ENCODE peak calls at places on chromosomes 13 and 19, in six cellular contexts. One of them, this sample, is unnamed.
A peak's percentile ranks its signal among the peaks of the same experiment; 100 is the strongest.

GRCh38 chr13:39148513-39148961 is 110.3 kb downstream of the NHLRC3 start:
- DNase-seq in fibroblast of lung: peak; percentile 68
- DNase-seq in activated B cell treated with CpG ODN at 0.5 μM for 24 hours: no peak
- DNase-seq in psoas muscle: no peak
- DNase-seq in fibroblast of mammary gland: peak; percentile 91
- DNase-seq in HFFc6: no peak
- DNase-seq in this sample: peak; percentile 44

GRCh38 chr13:110683203-110683883 is 22.6 kb downstream of the CARS2 start:
- DNase-seq in psoas muscle: no peak
- DNase-seq in activated B cell treated with CpG ODN at 0.5 μM for 24 hours: no peak
- DNase-seq in HFFc6: peak; percentile 23
- DNase-seq in fibroblast of lung: peak; percentile 19
- DNase-seq in fibroblast of mammary gland: peak; percentile 36
- DNase-seq in this sample: no peak

GRCh38 chr13:30038884-30039283 is 188.5 kb upstream of the UBL3 start:
- DNase-seq in fibroblast of mammary gland: peak; percentile 86
- DNase-seq in HFFc6: peak; percentile 72
- DNase-seq in psoas muscle: no peak
- DNase-seq in activated B cell treated with CpG ODN at 0.5 μM for 24 hours: no peak
- DNase-seq in fibroblast of lung: no peak
- DNase-seq in this sample: peak; percentile 87

GRCh38 chr19:8663920-8664670 is 33.7 kb downstream of the NFILZ start:
- DNase-seq in psoas muscle: no peak
- DNase-seq in fibroblast of mammary gland: no peak
- DNase-seq in activated B cell treated with CpG ODN at 0.5 μM for 24 hours: no peak
- DNase-seq in HFFc6: no peak
- DNase-seq in fibroblast of lung: no peak
- DNase-seq in this sample: no peak

GRCh38 chr19:16849168-16849567 is 20.0 kb downstream of the SIN3B start:
- DNase-seq in fibroblast of lung: peak; percentile 80
- DNase-seq in psoas muscle: no peak
- DNase-seq in fibroblast of mammary gland: peak; percentile 79
- DNase-seq in activated B cell treated with CpG ODN at 0.5 μM for 24 hours: no peak
- DNase-seq in HFFc6: peak; percentile 58
- DNase-seq in this sample: no peak

GRCh38 chr13:66461021-66461420 is 769.1 kb downstream of the PCDH9 start:
- DNase-seq in fibroblast of mammary gland: peak; percentile 25
- DNase-seq in fibroblast of lung: peak; percentile 45
- DNase-seq in activated B cell treated with CpG ODN at 0.5 μM for 24 hours: no peak
- DNase-seq in psoas muscle: no peak
- DNase-seq in HFFc6: no peak
- DNase-seq in this sample: no peak

GRCh38 chr13:25602206-25602605 is 230.4 kb downstream of the ATP8A2 start:
- DNase-seq in psoas muscle: no peak
- DNase-seq in fibroblast of lung: no peak
- DNase-seq in activated B cell treated with CpG ODN at 0.5 μM for 24 hours: no peak
- DNase-seq in fibroblast of mammary gland: no peak
- DNase-seq in HFFc6: no peak
- DNase-seq in this sample: no peak

GRCh38 chr19:1446713-1447564 is 3.0 kb upstream of the APC2 start:
- DNase-seq in fibroblast of lung: no peak
- DNase-seq in fibroblast of mammary gland: no peak
- DNase-seq in HFFc6: no peak
- DNase-seq in psoas muscle: no peak
- DNase-seq in activated B cell treated with CpG ODN at 0.5 μM for 24 hours: peak; percentile 14
- DNase-seq in this sample: no peak

GRCh38 chr19:47699360-47699917 is 13.8 kb upstream of the EHD2 start:
- DNase-seq in HFFc6: no peak
- DNase-seq in psoas muscle: no peak
- DNase-seq in activated B cell treated with CpG ODN at 0.5 μM for 24 hours: peak; percentile 41
- DNase-seq in fibroblast of mammary gland: peak; percentile 45
- DNase-seq in fibroblast of lung: no peak
- DNase-seq in this sample: no peak

GRCh38 chr13:31167490-31167889 is 5.8 kb upstream of the HSPH1 start:
- DNase-seq in activated B cell treated with CpG ODN at 0.5 μM for 24 hours: no peak
- DNase-seq in fibroblast of mammary gland: peak; percentile 26
- DNase-seq in HFFc6: no peak
- DNase-seq in fibroblast of lung: no peak
- DNase-seq in psoas muscle: no peak
- DNase-seq in this sample: no peak

GRCh38 chr13:24323739-24324075 is 14.3 kb downstream of the C1QTNF9 start:
- DNase-seq in fibroblast of mammary gland: no peak
- DNase-seq in activated B cell treated with CpG ODN at 0.5 μM for 24 hours: no peak
- DNase-seq in psoas muscle: no peak
- DNase-seq in fibroblast of lung: no peak
- DNase-seq in HFFc6: no peak
- DNase-seq in this sample: no peak

GRCh38 chr13:75263741-75264407 is 218.1 kb downstream of the TBC1D4 start:
- DNase-seq in fibroblast of lung: peak; percentile 36
- DNase-seq in psoas muscle: no peak
- DNase-seq in activated B cell treated with CpG ODN at 0.5 μM for 24 hours: no peak
- DNase-seq in HFFc6: peak; percentile 60
- DNase-seq in fibroblast of mammary gland: peak; percentile 68
- DNase-seq in this sample: peak; percentile 14

GRCh38 chr19:53531457-53531856 is 6.5 kb upstream of the ZNF331 start:
- DNase-seq in fibroblast of mammary gland: no peak
- DNase-seq in activated B cell treated with CpG ODN at 0.5 μM for 24 hours: no peak
- DNase-seq in HFFc6: no peak
- DNase-seq in fibroblast of lung: no peak
- DNase-seq in psoas muscle: no peak
- DNase-seq in this sample: no peak

GRCh38 chr13:51222510-51223283 is 499 bp downstream of the FAM124A start:
- DNase-seq in fibroblast of lung: no peak
- DNase-seq in activated B cell treated with CpG ODN at 0.5 μM for 24 hours: peak; percentile 29
- DNase-seq in fibroblast of mammary gland: no peak
- DNase-seq in HFFc6: no peak
- DNase-seq in psoas muscle: no peak
- DNase-seq in this sample: no peak

GRCh38 chr19:52336976-52337375 is 933 bp downstream of the ZNF610 start:
- DNase-seq in psoas muscle: no peak
- DNase-seq in fibroblast of mammary gland: peak; percentile 9
- DNase-seq in fibroblast of lung: peak; percentile 15
- DNase-seq in HFFc6: no peak
- DNase-seq in activated B cell treated with CpG ODN at 0.5 μM for 24 hours: no peak
- DNase-seq in this sample: no peak

GRCh38 chr13:33797622-33798021 is 20.3 kb upstream of the RFC3 start:
- DNase-seq in HFFc6: no peak
- DNase-seq in fibroblast of mammary gland: peak; percentile 48
- DNase-seq in psoas muscle: no peak
- DNase-seq in fibroblast of lung: peak; percentile 36
- DNase-seq in activated B cell treated with CpG ODN at 0.5 μM for 24 hours: no peak
- DNase-seq in this sample: peak; percentile 3

GRCh38 chr19:11982526-11982925 is 17.7 kb downstream of the ZNF763 start:
- DNase-seq in HFFc6: no peak
- DNase-seq in fibroblast of lung: no peak
- DNase-seq in activated B cell treated with CpG ODN at 0.5 μM for 24 hours: no peak
- DNase-seq in fibroblast of mammary gland: peak; percentile 19
- DNase-seq in psoas muscle: no peak
- DNase-seq in this sample: no peak

GRCh38 chr13:48750588-48751383 is 97.1 kb downstream of the CYSLTR2 start:
- DNase-seq in activated B cell treated with CpG ODN at 0.5 μM for 24 hours: no peak
- DNase-seq in fibroblast of mammary gland: peak; percentile 68
- DNase-seq in fibroblast of lung: peak; percentile 63
- DNase-seq in HFFc6: no peak
- DNase-seq in psoas muscle: peak; percentile 60
- DNase-seq in this sample: no peak
- TF ChIP-seq CTCF in activated B cell treated with CpG ODN at 0.5 μM for 24 hours: no peak
- TF ChIP-seq CTCF in fibroblast of mammary gland: peak; percentile 27
- TF ChIP-seq CTCF in fibroblast of lung: no peak
- TF ChIP-seq CTCF in HFFc6: no peak
- TF ChIP-seq CTCF in psoas muscle: no peak
- TF ChIP-seq CTCF in this sample: peak; percentile 27

GRCh38 chr13:107091386-107091785 is 523.4 kb upstream of the ARGLU1 start:
- DNase-seq in HFFc6: no peak
- DNase-seq in activated B cell treated with CpG ODN at 0.5 μM for 24 hours: no peak
- DNase-seq in fibroblast of mammary gland: no peak
- DNase-seq in fibroblast of lung: peak; percentile 11
- DNase-seq in psoas muscle: no peak
- DNase-seq in this sample: no peak
- TF ChIP-seq CTCF in HFFc6: no peak
- TF ChIP-seq CTCF in activated B cell treated with CpG ODN at 0.5 μM for 24 hours: no peak
- TF ChIP-seq CTCF in fibroblast of mammary gland: no peak
- TF ChIP-seq CTCF in fibroblast of lung: no peak
- TF ChIP-seq CTCF in psoas muscle: no peak
- TF ChIP-seq CTCF in this sample: no peak

DNA sequence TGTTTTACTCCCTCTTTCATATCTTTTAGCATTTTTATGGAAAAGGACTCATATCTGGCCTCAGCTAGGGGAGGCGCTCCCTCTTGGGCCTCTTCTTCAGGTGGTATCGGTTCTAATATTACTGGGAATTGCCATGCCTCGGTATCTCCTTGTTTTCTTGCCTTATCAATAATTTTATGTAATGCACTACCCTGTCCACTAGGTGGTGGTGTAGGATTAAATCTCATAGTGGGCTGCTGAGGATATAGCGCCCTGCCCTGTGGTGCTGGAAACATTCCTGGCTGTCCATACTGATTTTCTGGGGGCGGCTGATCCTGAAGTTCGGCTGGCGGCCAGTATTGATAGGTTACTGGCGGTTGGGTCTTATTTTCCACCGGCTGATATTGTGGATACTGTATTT is 35.8 kb downstream of the ZNF420 start:
- DNase-seq in fibroblast of lung: no peak
- DNase-seq in psoas muscle: no peak
- DNase-seq in fibroblast of mammary gland: no peak
- DNase-seq in activated B cell treated with CpG ODN at 0.5 μM for 24 hours: no peak
- DNase-seq in HFFc6: no peak
- DNase-seq in this sample: no peak
- TF ChIP-seq CTCF in fibroblast of lung: peak; percentile 8
- TF ChIP-seq CTCF in psoas muscle: no peak
- TF ChIP-seq CTCF in fibroblast of mammary gland: peak; percentile 13
- TF ChIP-seq CTCF in activated B cell treated with CpG ODN at 0.5 μM for 24 hours: no peak
- TF ChIP-seq CTCF in HFFc6: peak; percentile 57
- TF ChIP-seq CTCF in this sample: no peak

GRCh38 chr19:15841875-15842569 is 26.6 kb upstream of the OR10H1 start:
- DNase-seq in fibroblast of mammary gland: no peak
- DNase-seq in HFFc6: no peak
- DNase-seq in fibroblast of lung: no peak
- DNase-seq in psoas muscle: no peak
- DNase-seq in activated B cell treated with CpG ODN at 0.5 μM for 24 hours: no peak
- DNase-seq in this sample: no peak
- TF ChIP-seq CTCF in fibroblast of mammary gland: no peak
- TF ChIP-seq CTCF in HFFc6: peak; percentile 55
- TF ChIP-seq CTCF in fibroblast of lung: no peak
- TF ChIP-seq CTCF in psoas muscle: no peak
- TF ChIP-seq CTCF in activated B cell treated with CpG ODN at 0.5 μM for 24 hours: no peak
- TF ChIP-seq CTCF in this sample: no peak

DNA sequence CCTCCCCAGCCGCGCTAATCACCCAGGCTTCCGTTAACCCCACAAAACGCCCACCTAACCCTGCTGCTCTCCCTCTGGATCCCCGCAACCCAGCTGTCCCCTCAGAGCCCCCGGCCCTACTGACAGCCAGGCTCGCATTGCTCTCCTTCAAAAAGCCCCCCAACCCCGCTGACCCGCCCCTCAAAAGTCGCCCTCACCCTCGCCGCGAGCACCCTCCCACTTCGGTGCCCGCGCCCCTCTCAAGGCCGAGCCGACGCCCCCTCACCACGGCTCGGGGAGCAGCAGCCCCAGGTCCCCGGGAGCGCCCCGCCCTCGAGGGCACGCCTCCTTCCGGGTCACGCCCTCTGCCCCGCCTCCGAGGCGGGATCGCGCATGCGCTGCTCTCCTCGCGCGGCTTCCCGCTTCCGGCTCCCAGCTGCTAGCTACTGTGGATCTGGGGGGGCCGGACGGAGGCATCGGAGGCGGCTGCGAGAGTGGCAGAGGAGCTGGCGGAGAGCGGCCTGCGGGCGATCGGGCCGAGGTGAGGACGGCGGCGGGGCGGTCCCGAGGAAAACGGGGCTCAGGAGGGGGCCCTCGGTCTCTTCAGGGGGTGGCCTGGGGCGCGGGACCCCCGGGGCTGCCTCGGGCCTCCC is 46.1 kb downstream of the ARHGEF18 start:
- DNase-seq in HFFc6: peak; percentile 86
- DNase-seq in activated B cell treated with CpG ODN at 0.5 μM for 24 hours: peak; percentile 96
- DNase-seq in fibroblast of lung: peak; percentile 89
- DNase-seq in psoas muscle: peak; percentile 94
- DNase-seq in fibroblast of mammary gland: peak; percentile 84
- DNase-seq in this sample: peak; percentile 48
- TF ChIP-seq CTCF in HFFc6: no peak
- TF ChIP-seq CTCF in activated B cell treated with CpG ODN at 0.5 μM for 24 hours: no peak
- TF ChIP-seq CTCF in fibroblast of lung: peak; percentile 4
- TF ChIP-seq CTCF in psoas muscle: no peak
- TF ChIP-seq CTCF in fibroblast of mammary gland: no peak
- TF ChIP-seq CTCF in this sample: no peak

GRCh38 chr13:91311491-91311890 is 36.0 kb upstream of the MIR17HG start:
- DNase-seq in HFFc6: no peak
- DNase-seq in activated B cell treated with CpG ODN at 0.5 μM for 24 hours: no peak
- DNase-seq in fibroblast of mammary gland: no peak
- DNase-seq in psoas muscle: no peak
- DNase-seq in fibroblast of lung: no peak
- DNase-seq in this sample: no peak

GRCh38 chr13:91313581-91313980 is 33.9 kb upstream of the MIR17HG start:
- DNase-seq in fibroblast of lung: no peak
- DNase-seq in activated B cell treated with CpG ODN at 0.5 μM for 24 hours: no peak
- DNase-seq in fibroblast of mammary gland: no peak
- DNase-seq in psoas muscle: no peak
- DNase-seq in HFFc6: no peak
- DNase-seq in this sample: no peak

GRCh38 chr13:91312324-91312723 is 35.2 kb upstream of the MIR17HG start:
- DNase-seq in HFFc6: no peak
- DNase-seq in fibroblast of mammary gland: no peak
- DNase-seq in activated B cell treated with CpG ODN at 0.5 μM for 24 hours: no peak
- DNase-seq in fibroblast of lung: no peak
- DNase-seq in psoas muscle: no peak
- DNase-seq in this sample: no peak

GRCh38 chr13:91314888-91315287 is 32.6 kb upstream of the MIR17HG start:
- DNase-seq in fibroblast of mammary gland: no peak
- DNase-seq in fibroblast of lung: no peak
- DNase-seq in HFFc6: no peak
- DNase-seq in activated B cell treated with CpG ODN at 0.5 μM for 24 hours: no peak
- DNase-seq in psoas muscle: no peak
- DNase-seq in this sample: no peak

DNA sequence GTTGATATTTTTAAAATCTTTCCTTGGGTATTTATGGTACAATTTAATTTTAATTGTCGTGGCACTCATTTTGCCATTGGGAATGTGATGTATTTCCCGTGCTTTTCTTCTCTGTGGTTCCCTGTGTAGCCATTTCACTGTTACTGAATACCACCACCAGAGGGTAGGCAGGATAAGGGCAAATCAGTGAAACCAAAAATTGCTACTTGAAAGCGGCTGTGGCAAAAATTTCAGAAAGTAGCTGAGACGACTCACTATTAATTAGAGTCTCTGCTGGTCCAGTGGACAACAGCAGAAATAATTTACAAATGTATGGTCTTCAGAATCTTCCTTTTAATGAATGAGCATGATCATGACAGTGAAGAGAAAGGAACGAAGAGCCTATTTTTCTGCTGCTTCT is 34.4 kb upstream of the MIR17HG start:
- DNase-seq in HFFc6: peak; percentile 11
- DNase-seq in fibroblast of lung: peak; percentile 36
- DNase-seq in activated B cell treated with CpG ODN at 0.5 μM for 24 hours: no peak
- DNase-seq in fibroblast of mammary gland: peak; percentile 6
- DNase-seq in psoas muscle: no peak
- DNase-seq in this sample: no peak
- TF ChIP-seq CTCF in HFFc6: peak; percentile 64
- TF ChIP-seq CTCF in fibroblast of lung: peak; percentile 50
- TF ChIP-seq CTCF in activated B cell treated with CpG ODN at 0.5 μM for 24 hours: no peak
- TF ChIP-seq CTCF in fibroblast of mammary gland: peak; percentile 34
- TF ChIP-seq CTCF in psoas muscle: peak; percentile 50
- TF ChIP-seq CTCF in this sample: peak; percentile 44

This sample was measured in AG09309.